ENCODE peak calls at places on chromosomes 16 and 17, in five cellular contexts. One of them, this sample, is unnamed.

GRCh38 chr16:52812945-52813556 is 239.6 kb downstream of the CHD9NB start:
- DNase-seq in cardiac fibroblast: peak
- DNase-seq in PC-3: peak
- DNase-seq in mucosa of descending colon: no peak
- DNase-seq in GM13976: no peak
- DNase-seq in this sample: no peak

GRCh38 chr16:3791701-3792100 is 74.4 kb upstream of the TRAP1 start:
- DNase-seq in GM13976: no peak
- DNase-seq in cardiac fibroblast: no peak
- DNase-seq in PC-3: no peak
- DNase-seq in mucosa of descending colon: no peak
- DNase-seq in this sample: no peak

GRCh38 chr17:32590974-32591373 is 104.2 kb downstream of the CDK5R1 start:
- DNase-seq in GM13976: no peak
- DNase-seq in cardiac fibroblast: no peak
- DNase-seq in mucosa of descending colon: no peak
- DNase-seq in PC-3: no peak
- DNase-seq in this sample: no peak

GRCh38 chr16:68093816-68094613 is 8.8 kb downstream of the NFATC3 start:
- DNase-seq in cardiac fibroblast: peak
- DNase-seq in GM13976: no peak
- DNase-seq in mucosa of descending colon: no peak
- DNase-seq in PC-3: peak
- DNase-seq in this sample: no peak

GRCh38 chr16:56848056-56848936 is 16.7 kb upstream of the SLC12A3 start:
- DNase-seq in mucosa of descending colon: no peak
- DNase-seq in cardiac fibroblast: peak
- DNase-seq in GM13976: no peak
- DNase-seq in PC-3: peak
- DNase-seq in this sample: no peak

GRCh38 chr16:47644661-47645060 is 183.5 kb downstream of the PHKB start:
- DNase-seq in PC-3: no peak
- DNase-seq in GM13976: no peak
- DNase-seq in cardiac fibroblast: peak
- DNase-seq in mucosa of descending colon: no peak
- DNase-seq in this sample: no peak

GRCh38 chr17:81424151-81424550 is 28.9 kb downstream of the BAHCC1 start:
- DNase-seq in GM13976: no peak
- DNase-seq in PC-3: no peak
- DNase-seq in mucosa of descending colon: no peak
- DNase-seq in cardiac fibroblast: no peak
- DNase-seq in this sample: no peak

GRCh38 chr17:78000351-78000750 is 41.8 kb downstream of the TNRC6C start:
- DNase-seq in cardiac fibroblast: peak
- DNase-seq in mucosa of descending colon: no peak
- DNase-seq in PC-3: no peak
- DNase-seq in GM13976: no peak
- DNase-seq in this sample: no peak

GRCh38 chr16:29154676-29155121 is 169.8 kb downstream of the LAT start:
- DNase-seq in cardiac fibroblast: peak
- DNase-seq in GM13976: no peak
- DNase-seq in PC-3: no peak
- DNase-seq in mucosa of descending colon: no peak
- DNase-seq in this sample: no peak

GRCh38 chr16:67029249-67030096 is 524 bp downstream of the CBFB start:
- DNase-seq in GM13976: peak
- DNase-seq in mucosa of descending colon: peak
- DNase-seq in PC-3: peak
- DNase-seq in cardiac fibroblast: peak
- DNase-seq in this sample: peak

GRCh38 chr16:54437921-54438320 is 151.3 kb upstream of the IRX3 start:
- DNase-seq in mucosa of descending colon: no peak
- DNase-seq in cardiac fibroblast: no peak
- DNase-seq in PC-3: no peak
- DNase-seq in GM13976: no peak
- DNase-seq in this sample: no peak

GRCh38 chr16:66399930-66400329 is 27.2 kb upstream of the BEAN1 start:
- DNase-seq in GM13976: no peak
- DNase-seq in cardiac fibroblast: peak
- DNase-seq in PC-3: no peak
- DNase-seq in mucosa of descending colon: no peak
- DNase-seq in this sample: no peak

GRCh38 chr17:6454495-6455320 is 10.5 kb downstream of the PIMREG start:
- DNase-seq in PC-3: no peak
- DNase-seq in mucosa of descending colon: no peak
- DNase-seq in cardiac fibroblast: no peak
- DNase-seq in GM13976: no peak
- DNase-seq in this sample: no peak

GRCh38 chr16:81864646-81865382 is 85.7 kb downstream of the PLCG2 start:
- DNase-seq in cardiac fibroblast: no peak
- DNase-seq in GM13976: no peak
- DNase-seq in mucosa of descending colon: no peak
- DNase-seq in PC-3: no peak
- DNase-seq in this sample: no peak

GRCh38 chr17:71460943-71461342 is 659.9 kb upstream of the SOX9 start:
- DNase-seq in PC-3: peak
- DNase-seq in GM13976: no peak
- DNase-seq in cardiac fibroblast: peak
- DNase-seq in mucosa of descending colon: peak
- DNase-seq in this sample: no peak

GRCh38 chr17:69637399-69638165 is 223.1 kb downstream of the MAP2K6 start:
- DNase-seq in GM13976: no peak
- DNase-seq in cardiac fibroblast: peak
- DNase-seq in PC-3: no peak
- DNase-seq in mucosa of descending colon: no peak
- DNase-seq in this sample: no peak

GRCh38 chr17:18004901-18005305 is 32.2 kb downstream of the DRC3 start:
- DNase-seq in PC-3: no peak
- DNase-seq in GM13976: no peak
- DNase-seq in cardiac fibroblast: no peak
- DNase-seq in mucosa of descending colon: no peak
- DNase-seq in this sample: no peak

GRCh38 chr17:20009302-20010098 is at the start of gene SPECC1:
- DNase-seq in mucosa of descending colon: peak
- DNase-seq in cardiac fibroblast: peak
- DNase-seq in GM13976: peak
- DNase-seq in PC-3: peak
- DNase-seq in this sample: peak

GRCh38 chr16:58963479-58963878 is 229.4 kb upstream of the GOT2 start:
- DNase-seq in cardiac fibroblast: no peak
- DNase-seq in mucosa of descending colon: no peak
- DNase-seq in PC-3: no peak
- DNase-seq in GM13976: no peak
- DNase-seq in this sample: no peak

GRCh38 chr16:54280751-54281150 is 5.8 kb downstream of the IRX3 start:
- DNase-seq in mucosa of descending colon: no peak
- DNase-seq in GM13976: peak
- DNase-seq in cardiac fibroblast: peak
- DNase-seq in PC-3: no peak
- DNase-seq in this sample: no peak

GRCh38 chr16:559411-560207 is 585 bp upstream of the PRR35 start:
- DNase-seq in cardiac fibroblast: no peak
- DNase-seq in GM13976: peak
- DNase-seq in mucosa of descending colon: no peak
- DNase-seq in PC-3: no peak
- DNase-seq in this sample: no peak

GRCh38 chr16:15435216-15435864 is 952 bp downstream of the BMERB1 start:
- DNase-seq in GM13976: no peak
- DNase-seq in PC-3: peak
- DNase-seq in cardiac fibroblast: peak
- DNase-seq in mucosa of descending colon: no peak
- DNase-seq in this sample: no peak
- TF ChIP-seq CTCF in GM13976: no peak
- TF ChIP-seq CTCF in PC-3: no peak
- TF ChIP-seq CTCF in cardiac fibroblast: no peak
- TF ChIP-seq CTCF in mucosa of descending colon: no peak
- TF ChIP-seq CTCF in this sample: no peak

GRCh38 chr17:27381007-27381501 is 75.2 kb upstream of the KSR1 start:
- DNase-seq in GM13976: peak
- DNase-seq in cardiac fibroblast: peak
- DNase-seq in PC-3: peak
- DNase-seq in mucosa of descending colon: peak
- DNase-seq in this sample: peak
- TF ChIP-seq CTCF in GM13976: peak
- TF ChIP-seq CTCF in cardiac fibroblast: peak
- TF ChIP-seq CTCF in PC-3: peak
- TF ChIP-seq CTCF in mucosa of descending colon: peak
- TF ChIP-seq CTCF in this sample: peak

GRCh38 chr17:67376892-67377726 is at the start of gene PITPNC1:
- DNase-seq in cardiac fibroblast: peak
- DNase-seq in GM13976: peak
- DNase-seq in PC-3: peak
- DNase-seq in mucosa of descending colon: peak
- DNase-seq in this sample: peak
- TF ChIP-seq CTCF in cardiac fibroblast: no peak
- TF ChIP-seq CTCF in GM13976: no peak
- TF ChIP-seq CTCF in PC-3: no peak
- TF ChIP-seq CTCF in mucosa of descending colon: no peak
- TF ChIP-seq CTCF in this sample: no peak

GRCh38 chr17:37844977-37845293 is 79.3 kb upstream of the TBC1D3K start:
- DNase-seq in PC-3: no peak
- DNase-seq in GM13976: no peak
- DNase-seq in mucosa of descending colon: no peak
- DNase-seq in cardiac fibroblast: no peak
- DNase-seq in this sample: no peak
- TF ChIP-seq CTCF in PC-3: no peak
- TF ChIP-seq CTCF in GM13976: no peak
- TF ChIP-seq CTCF in mucosa of descending colon: no peak
- TF ChIP-seq CTCF in cardiac fibroblast: no peak
- TF ChIP-seq CTCF in this sample: no peak

DNA sequence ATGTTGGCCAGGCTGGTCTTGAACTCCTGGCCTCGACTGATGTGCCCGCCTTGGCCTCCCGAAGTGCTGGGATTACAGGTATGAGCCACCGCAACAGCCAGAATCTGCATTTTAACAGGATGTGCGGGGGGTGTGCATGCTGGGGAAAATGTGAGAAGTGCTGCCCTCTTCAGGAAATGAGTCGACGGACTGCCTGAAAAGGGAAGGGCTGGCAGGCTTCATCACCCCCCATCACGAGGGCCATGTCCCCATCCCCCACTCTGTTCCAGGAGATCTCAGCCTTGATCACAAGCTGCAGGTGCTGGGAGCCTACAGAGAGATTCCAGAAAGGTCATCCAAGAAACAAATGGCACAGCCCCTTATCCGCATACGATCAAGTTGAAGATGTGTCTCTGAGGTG is 195.3 kb upstream of the RPL38 start:
- DNase-seq in PC-3: peak
- DNase-seq in GM13976: no peak
- DNase-seq in mucosa of descending colon: no peak
- DNase-seq in cardiac fibroblast: no peak
- DNase-seq in this sample: peak
- TF ChIP-seq CTCF in PC-3: peak
- TF ChIP-seq CTCF in GM13976: no peak
- TF ChIP-seq CTCF in mucosa of descending colon: no peak
- TF ChIP-seq CTCF in cardiac fibroblast: no peak
- TF ChIP-seq CTCF in this sample: peak

DNA sequence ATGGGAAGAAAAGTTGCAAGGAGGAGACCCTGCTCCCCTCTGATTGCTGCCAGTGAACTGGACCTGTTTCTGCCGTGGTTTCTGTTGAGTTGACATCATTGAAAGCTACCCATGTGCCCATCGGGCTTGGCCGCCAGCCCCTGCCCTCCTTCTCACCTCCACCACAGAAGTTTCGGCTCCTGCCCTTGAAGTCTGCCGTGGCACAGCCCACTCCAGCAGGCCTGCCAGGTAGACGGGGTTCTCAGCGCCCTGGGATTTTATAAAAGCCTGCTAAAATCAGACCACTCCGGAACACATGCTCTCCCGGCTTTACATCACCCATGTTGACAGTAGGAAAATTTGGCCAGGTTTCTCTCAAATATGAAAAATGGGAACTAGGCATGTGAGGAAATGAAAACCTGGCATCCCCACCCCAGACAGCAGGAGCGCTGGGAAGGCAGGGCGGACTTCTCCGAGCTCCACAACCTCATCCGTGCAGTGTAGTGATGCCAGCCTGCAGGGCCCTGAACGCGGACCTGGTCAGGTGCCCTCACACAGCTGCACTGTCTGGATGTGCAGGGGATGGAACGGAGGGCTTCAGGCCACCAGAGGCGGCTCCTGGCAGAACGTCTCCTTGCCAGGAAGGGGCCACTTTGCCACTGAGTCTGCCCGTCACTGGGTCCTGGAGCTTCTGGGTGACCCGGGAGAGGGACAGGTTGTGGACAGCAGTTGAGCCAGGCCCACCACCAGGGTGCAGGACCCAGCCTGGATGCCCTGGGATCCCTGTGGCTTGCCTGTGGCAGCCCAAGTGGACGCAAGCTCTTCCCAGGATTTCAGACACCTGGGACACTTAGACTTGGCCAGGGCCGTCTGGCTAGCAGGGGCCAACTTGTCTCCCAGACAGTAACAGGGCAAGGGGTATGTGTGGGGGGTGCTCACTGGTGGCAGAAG is 6.9 kb upstream of the GSE1 start:
- DNase-seq in PC-3: no peak
- DNase-seq in mucosa of descending colon: no peak
- DNase-seq in cardiac fibroblast: no peak
- DNase-seq in GM13976: no peak
- DNase-seq in this sample: no peak
- TF ChIP-seq CTCF in PC-3: no peak
- TF ChIP-seq CTCF in mucosa of descending colon: no peak
- TF ChIP-seq CTCF in cardiac fibroblast: no peak
- TF ChIP-seq CTCF in GM13976: no peak
- TF ChIP-seq CTCF in this sample: no peak

GRCh38 chr16:12295395-12295794 is 318.9 kb downstream of the SNX29 start:
- DNase-seq in cardiac fibroblast: no peak
- DNase-seq in mucosa of descending colon: no peak
- DNase-seq in GM13976: no peak
- DNase-seq in PC-3: no peak
- DNase-seq in this sample: no peak

GRCh38 chr16:12298285-12298684 is 321.8 kb downstream of the SNX29 start:
- DNase-seq in PC-3: no peak
- DNase-seq in GM13976: no peak
- DNase-seq in cardiac fibroblast: no peak
- DNase-seq in mucosa of descending colon: no peak
- DNase-seq in this sample: no peak

GRCh38 chr16:12296991-12297390 is 320.5 kb downstream of the SNX29 start:
- DNase-seq in GM13976: no peak
- DNase-seq in PC-3: no peak
- DNase-seq in mucosa of descending colon: no peak
- DNase-seq in cardiac fibroblast: no peak
- DNase-seq in this sample: no peak

GRCh38 chr16:12294471-12294870 is 317.9 kb downstream of the SNX29 start:
- DNase-seq in GM13976: no peak
- DNase-seq in PC-3: no peak
- DNase-seq in cardiac fibroblast: no peak
- DNase-seq in mucosa of descending colon: no peak
- DNase-seq in this sample: no peak

DNA sequence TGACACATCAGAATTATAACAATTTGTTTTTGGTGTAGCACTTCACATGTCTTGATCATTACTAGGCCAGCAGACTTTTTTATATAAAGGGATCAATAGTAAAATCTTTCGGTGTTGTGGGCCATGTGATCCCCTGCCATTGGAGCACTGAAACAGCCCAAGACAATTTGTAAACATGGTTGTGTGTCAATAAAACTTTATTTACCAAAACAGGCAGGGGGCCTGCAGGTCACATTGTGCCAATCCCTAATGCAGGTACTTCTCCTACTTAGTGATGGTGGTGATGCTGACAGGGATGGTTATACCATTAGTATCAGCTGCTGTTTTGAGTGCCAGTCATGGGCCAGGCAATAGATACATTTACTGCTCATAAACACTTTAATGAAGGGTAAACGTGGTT is 319.9 kb downstream of the SNX29 start:
- DNase-seq in cardiac fibroblast: no peak
- DNase-seq in PC-3: no peak
- DNase-seq in mucosa of descending colon: no peak
- DNase-seq in GM13976: no peak
- DNase-seq in this sample: no peak
- TF ChIP-seq CTCF in cardiac fibroblast: no peak
- TF ChIP-seq CTCF in PC-3: no peak
- TF ChIP-seq CTCF in mucosa of descending colon: no peak
- TF ChIP-seq CTCF in GM13976: no peak
- TF ChIP-seq CTCF in this sample: no peak